ENCODE peak calls at places on chromosomes 2 and 18, in ten cellular contexts. P is ovary, N is left ventricle myocardium inferior, Z is hepatocyte, H is endothelial cell of umbilical vein, A is thoracic aorta, T is GM23338, G is K562, K is cardiac muscle cell, Y is psoas muscle. J is an unnamed sample.
A peak's percentile ranks its signal among the peaks of the same experiment; 100 is the strongest.

GRCh38 chr2:88281302-88282217 is 111.4 kb downstream of the THNSL2 start:
- DNase-seq in N (no peak), T (no peak), A (no peak), P (no peak), K (no peak), H (no peak), Z (peak; percentile 19), G (no peak), Y (no peak), J (peak; percentile 10)

GRCh38 chr2:226758886-226759660 is 40.5 kb downstream of the IRS1 start:
- DNase-seq in A (no peak), H (no peak), T (no peak), N (no peak), G (no peak), Y (no peak), P (no peak), Z (no peak), K (no peak), J (no peak)

GRCh38 chr2:170201262-170201661 is 23.3 kb downstream of the MYO3B start:
- DNase-seq in H (no peak), T (no peak), A (no peak), Y (no peak), K (no peak), G (no peak), P (no peak), Z (no peak), N (no peak), J (no peak)

GRCh38 chr18:25113081-25113480 is 238.9 kb downstream of the ZNF521 start:
- DNase-seq in P (no peak), H (no peak), N (no peak), Z (no peak), T (peak; percentile 27), G (no peak), A (no peak), Y (no peak), K (peak; percentile 21), J (no peak)

GRCh38 chr2:12577086-12577485 is 139.7 kb upstream of the TRIB2 start:
- DNase-seq in N (no peak), P (no peak), G (no peak), T (no peak), K (no peak), Z (no peak), H (no peak), A (no peak), Y (no peak), J (no peak)

GRCh38 chr2:43438858-43439655 is 156.8 kb downstream of the THADA start:
- DNase-seq in K (no peak), A (no peak), T (no peak), P (no peak), H (peak; percentile 57), N (no peak), G (no peak), Y (no peak), Z (no peak), J (peak; percentile 21)

GRCh38 chr2:73020657-73021370 is 50.7 kb downstream of the SFXN5 start:
- DNase-seq in A (no peak), H (peak; percentile 4), G (no peak), Y (no peak), Z (peak; percentile 77), K (no peak), T (no peak), N (no peak), P (no peak), J (no peak)

GRCh38 chr2:190170673-190171072 is 108.1 kb upstream of the MSTN start:
- DNase-seq in H (no peak), Y (no peak), Z (no peak), A (no peak), G (no peak), N (no peak), T (no peak), K (no peak), P (no peak), J (no peak)

DNA sequence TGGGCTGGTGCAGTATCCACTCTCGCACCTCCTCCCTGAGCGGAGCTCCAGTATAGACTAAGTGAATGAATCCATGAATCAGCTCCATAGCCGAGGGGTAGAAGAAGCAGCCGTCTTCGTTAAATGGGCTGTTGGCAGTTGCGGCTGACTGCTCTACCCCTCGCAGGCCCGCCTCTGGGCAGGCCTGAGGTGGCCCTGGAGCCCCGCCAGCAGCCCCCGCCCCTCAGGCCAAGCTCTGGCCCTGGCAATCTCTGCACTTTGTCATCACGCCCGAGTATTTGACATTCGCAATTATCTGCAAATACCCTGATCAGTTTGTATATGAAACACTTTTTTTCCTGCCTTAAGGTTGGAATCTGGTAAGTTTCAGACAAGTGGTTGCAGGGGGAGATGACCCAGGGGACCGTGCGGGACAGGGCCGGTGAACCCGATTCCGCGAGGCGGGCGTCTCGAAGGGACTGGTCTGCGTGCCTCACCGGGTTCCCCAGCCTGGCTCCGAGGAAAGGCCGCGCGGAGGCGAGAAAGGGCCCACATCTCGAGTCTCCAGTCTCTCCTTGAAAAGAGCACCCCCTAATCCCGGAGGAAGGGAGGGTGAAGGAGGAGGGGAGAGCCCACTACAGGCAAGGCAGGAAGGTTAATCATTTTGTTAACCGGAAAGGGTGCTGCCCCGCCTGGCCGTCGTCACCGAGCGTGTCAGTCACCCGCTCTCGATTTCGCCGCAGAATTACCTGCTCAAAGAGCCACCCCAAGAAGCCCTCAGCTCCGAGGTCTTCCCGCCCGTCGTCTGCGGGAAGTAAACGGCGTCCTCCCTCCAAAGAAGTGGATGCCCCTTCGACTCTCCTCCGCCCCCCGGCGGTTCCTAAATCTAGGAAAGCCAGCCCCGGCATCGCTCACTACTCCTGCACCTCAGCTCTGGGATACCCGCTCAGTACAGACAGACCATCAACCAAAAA is 11.1 kb upstream of the SATB2 start:
- DNase-seq in H (no peak), K (no peak), A (no peak), P (no peak), N (no peak), Z (peak; percentile 20), G (no peak), T (peak; percentile 87), Y (no peak), J (no peak)
- H3K27me3 ChIP-seq in H (peaks cover 76% of the 10 kb centered on the region), K (peaks cover 100% of the 10 kb centered on the region), A (peaks cover 56% of the 10 kb centered on the region), P (no peaks in the 10 kb centered on the region), N (peaks cover 100% of the 10 kb centered on the region), Z (peaks cover 99% of the 10 kb centered on the region), G (no peaks in the 10 kb centered on the region), T (peaks cover 99% of the 10 kb centered on the region), Y (no peaks in the 10 kb centered on the region), J (peaks cover 64% of the 10 kb centered on the region)

GRCh38 chr2:222903234-222904220 is 42.7 kb downstream of the ACSL3 start:
- DNase-seq in K (peak; percentile 62), G (peak; percentile 11), H (peak; percentile 71), T (peak; percentile 73), Y (no peak), Z (peak; percentile 68), A (no peak), P (no peak), N (no peak), J (peak; percentile 62)
- TF ChIP-seq CTCF in K (peak; percentile 65), G (peak; percentile 68), H (peak; percentile 44), T (peak; percentile 90), Y (peak; percentile 67), Z (peak; percentile 72), A (peak; percentile 48), P (peak; percentile 43), N (peak; percentile 81), J (peak; percentile 64)

GRCh38 chr2:120425014-120425413 is 79.1 kb downstream of the INHBB start:
- DNase-seq in T (no peak), N (no peak), Z (no peak), Y (no peak), P (no peak), K (no peak), G (no peak), A (no peak), H (no peak), J (no peak)
- H3K27me3 ChIP-seq in T (no peaks in the 10 kb centered on the region), N (peaks cover 60% of the 10 kb centered on the region), Z (peaks cover 13% of the 10 kb centered on the region), Y (no peaks in the 10 kb centered on the region), P (no peaks in the 10 kb centered on the region), K (peaks cover 30% of the 10 kb centered on the region), G (peaks cover 46% of the 10 kb centered on the region), A (no peaks in the 10 kb centered on the region), H (peaks cover 10% of the 10 kb centered on the region), J (peaks cover 25% of the 10 kb centered on the region)

GRCh38 chr2:187500585-187501359 is 52.7 kb upstream of the CALCRL start:
- DNase-seq in H (peak; percentile 76), K (peak; percentile 37), N (no peak), P (no peak), A (no peak), G (peak; percentile 25), T (peak; percentile 65), Y (no peak), Z (peak; percentile 49), J (peak; percentile 30)
- TF ChIP-seq CTCF in H (no peak), K (peak; percentile 46), N (peak; percentile 12), P (no peak), A (no peak), G (peak; percentile 54), T (peak; percentile 74), Y (peak; percentile 19), Z (peak; percentile 40), J (peak; percentile 37)

DNA sequence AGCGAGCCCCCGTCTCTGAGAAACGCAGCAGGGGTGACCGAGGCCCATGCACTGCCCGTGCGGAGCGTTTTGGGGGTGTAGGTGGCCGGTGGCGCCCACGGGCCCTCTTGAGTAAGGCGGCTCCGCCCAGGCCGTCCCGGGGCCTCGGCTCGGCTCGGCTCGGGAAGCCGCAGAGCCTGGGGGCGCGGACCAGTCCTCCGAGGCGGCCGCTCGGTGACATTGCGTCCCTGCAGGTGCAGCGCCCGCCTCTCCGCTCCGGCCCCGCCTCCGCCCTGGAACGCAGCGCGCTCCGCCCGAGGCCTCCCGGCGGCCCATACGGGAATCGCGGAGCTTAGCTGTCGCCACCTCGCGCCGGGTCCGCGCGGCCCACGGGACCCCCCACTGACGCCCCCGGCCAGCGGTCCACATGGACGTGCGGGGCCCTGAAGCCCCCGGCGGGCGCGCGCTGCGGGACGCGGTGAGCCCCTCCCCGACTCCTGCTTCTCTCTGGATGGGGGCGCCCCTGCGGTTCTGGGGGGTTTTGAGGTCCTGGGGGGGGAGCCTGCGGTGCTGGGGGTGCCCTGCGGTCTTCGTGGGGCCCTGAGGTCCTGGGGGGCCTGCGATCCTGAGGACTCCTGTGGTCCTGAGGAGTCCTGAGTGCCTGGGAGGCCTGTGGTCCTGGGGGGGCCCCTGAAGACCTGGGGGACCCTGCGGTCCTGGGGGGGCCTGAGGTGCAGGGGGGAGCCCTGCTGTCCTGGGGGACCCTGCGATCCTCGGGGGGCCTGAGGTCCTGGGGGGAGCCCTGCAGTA is at the start of gene HSBP1L1:
- DNase-seq in A (no peak), P (peak; percentile 76), K (peak; percentile 88), Z (peak; percentile 92), T (peak; percentile 90), G (no peak), H (peak; percentile 40), Y (peak; percentile 83), N (peak; percentile 70), J (peak; percentile 61)
- H3K27me3 ChIP-seq in A (no peaks in the 10 kb centered on the region), P (no peaks in the 10 kb centered on the region), K (peaks cover 10% of the 10 kb centered on the region), Z (no peaks in the 10 kb centered on the region), T (peaks cover 60% of the 10 kb centered on the region), G (no peaks in the 10 kb centered on the region), H (peaks cover 8% of the 10 kb centered on the region), Y (no peaks in the 10 kb centered on the region), N (peaks cover 17% of the 10 kb centered on the region), J (peaks cover 3% of the 10 kb centered on the region)

GRCh38 chr2:191559569-191559968 is 118.4 kb upstream of the NABP1 start:
- DNase-seq in A (no peak), Y (no peak), Z (no peak), G (no peak), T (no peak), H (no peak), P (no peak), K (no peak), N (no peak), J (no peak)
- TF ChIP-seq CTCF in A (no peak), Y (no peak), Z (no peak), G (no peak), T (no peak), H (no peak), P (no peak), K (no peak), N (no peak), J (no peak)